ENCODE peak calls at places on chromosomes 4 and X, in four cellular contexts. One of them, this sample, is unnamed.
A peak's percentile ranks its signal among the peaks of the same experiment; 100 is the strongest.

GRCh38 chr4:98661356-98662054 is 3.1 kb upstream of the TSPAN5 start:
- DNase-seq in A673: no peak
- DNase-seq in GM23338: peak; percentile 48
- DNase-seq in kidney: no peak
- DNase-seq in this sample: no peak

GRCh38 chrX:39157796-39158195 is 356.5 kb downstream of the MID1IP1 start:
- DNase-seq in GM23338: no peak
- DNase-seq in A673: no peak
- DNase-seq in kidney: no peak
- DNase-seq in this sample: no peak

GRCh38 chrX:276588-277171 is 4.5 kb upstream of the PLCXD1 start:
- DNase-seq in kidney: peak; percentile 77
- DNase-seq in A673: no peak
- DNase-seq in GM23338: no peak
- DNase-seq in this sample: no peak

GRCh38 chr4:106266201-106266600 is 49.8 kb downstream of the TBCK start:
- DNase-seq in GM23338: peak; percentile 53
- DNase-seq in kidney: no peak
- DNase-seq in A673: peak; percentile 79
- DNase-seq in this sample: peak; percentile 18

GRCh38 chr4:81635747-81636146 is 164.0 kb upstream of the RASGEF1B start:
- DNase-seq in kidney: no peak
- DNase-seq in GM23338: no peak
- DNase-seq in A673: no peak
- DNase-seq in this sample: no peak

GRCh38 chr4:149031399-149031798 is 589.2 kb upstream of the NR3C2 start:
- DNase-seq in GM23338: peak; percentile 62
- DNase-seq in A673: peak; percentile 52
- DNase-seq in kidney: no peak
- DNase-seq in this sample: no peak

GRCh38 chr4:173531085-173531965 is 1.3 kb upstream of the HAND2 start:
- DNase-seq in GM23338: peak; percentile 50
- DNase-seq in A673: no peak
- DNase-seq in kidney: no peak
- DNase-seq in this sample: no peak

GRCh38 chrX:43557792-43558191 is 98.3 kb upstream of the MAOA start:
- DNase-seq in GM23338: peak; percentile 64
- DNase-seq in A673: peak; percentile 77
- DNase-seq in kidney: no peak
- DNase-seq in this sample: peak; percentile 8

GRCh38 chr4:15936495-15936894 is 2.0 kb downstream of the FGFBP1 start:
- DNase-seq in kidney: no peak
- DNase-seq in A673: no peak
- DNase-seq in GM23338: no peak
- DNase-seq in this sample: no peak

GRCh38 chr4:171962110-171962509 is 148.9 kb downstream of the GALNTL6 start:
- DNase-seq in kidney: no peak
- DNase-seq in GM23338: no peak
- DNase-seq in A673: no peak
- DNase-seq in this sample: no peak

GRCh38 chr4:8704632-8705031 is 112.1 kb downstream of the CPZ start:
- DNase-seq in GM23338: no peak
- DNase-seq in kidney: peak; percentile 43
- DNase-seq in A673: no peak
- DNase-seq in this sample: no peak

GRCh38 chr4:78778530-78778929 is 2.4 kb downstream of the BMP2K start:
- DNase-seq in A673: no peak
- DNase-seq in GM23338: no peak
- DNase-seq in kidney: no peak
- DNase-seq in this sample: no peak

GRCh38 chr4:121220698-121221097 is 56.6 kb upstream of the TNIP3 start:
- DNase-seq in kidney: no peak
- DNase-seq in GM23338: no peak
- DNase-seq in A673: peak; percentile 51
- DNase-seq in this sample: no peak

GRCh38 chr4:3233391-3234071 is 15.4 kb upstream of the MSANTD1 start:
- DNase-seq in A673: no peak
- DNase-seq in kidney: no peak
- DNase-seq in GM23338: peak; percentile 30
- DNase-seq in this sample: no peak

GRCh38 chrX:24026403-24026801 is 584 bp downstream of the KLHL15 start:
- DNase-seq in kidney: no peak
- DNase-seq in A673: peak; percentile 17
- DNase-seq in GM23338: peak; percentile 21
- DNase-seq in this sample: no peak
- H3K4me3 ChIP-seq in kidney: peak overlapping the region; percentile 85
- H3K4me3 ChIP-seq in A673: peak overlapping the region; percentile 93
- H3K4me3 ChIP-seq in GM23338: peak overlapping the region; percentile 91
- H3K4me3 ChIP-seq in this sample: peak overlapping the region; percentile 75

GRCh38 chr4:95428216-95429085 is 120.3 kb downstream of the UNC5C start:
- DNase-seq in kidney: no peak
- DNase-seq in A673: no peak
- DNase-seq in GM23338: no peak
- DNase-seq in this sample: no peak
- H3K27ac ChIP-seq in kidney: no peak overlapping the region
- H3K27ac ChIP-seq in A673: no peak overlapping the region
- H3K27ac ChIP-seq in GM23338: no peak overlapping the region
- H3K27ac ChIP-seq in this sample: no peak overlapping the region

GRCh38 chr4:48489683-48490011 is 405 bp upstream of the ZAR1 start:
- DNase-seq in A673: no peak
- DNase-seq in GM23338: peak; percentile 58
- DNase-seq in kidney: no peak
- DNase-seq in this sample: no peak
- H3K4me3 ChIP-seq in A673: no peak overlapping the region
- H3K4me3 ChIP-seq in GM23338: peak overlapping the region; percentile 71
- H3K4me3 ChIP-seq in kidney: no peak overlapping the region
- H3K4me3 ChIP-seq in this sample: no peak overlapping the region

GRCh38 chrX:131058136-131058868 is at the start of gene ARHGAP36:
- DNase-seq in GM23338: peak; percentile 27
- DNase-seq in A673: no peak
- DNase-seq in kidney: no peak
- DNase-seq in this sample: no peak
- H3K27ac ChIP-seq in GM23338: no peak within 1 kb of the TSS
- H3K27ac ChIP-seq in A673: no peak within 1 kb of the TSS
- H3K27ac ChIP-seq in kidney: no peak within 1 kb of the TSS
- H3K27ac ChIP-seq in this sample: no peak within 1 kb of the TSS